ENCODE peak calls at places on chromosomes 4 and X, in six cellular contexts. T, Y, V, U, X and J are unnamed samples.

GRCh38 chrX:119004920-119005524 is 30.6 kb downstream of the LONRF3 start:
- DNase-seq in T (no peak), Y (peak), V (peak), U (peak), X (peak), J (peak)

GRCh38 chr4:25060179-25060578 is 29.4 kb upstream of the LGI2 start:
- DNase-seq in T (no peak), Y (no peak), V (no peak), U (no peak), X (no peak), J (no peak)

GRCh38 chrX:72100051-72100755 is 31.5 kb downstream of the RTL5 start:
- DNase-seq in T (no peak), Y (no peak), V (peak), U (no peak), X (no peak), J (no peak)

GRCh38 chrX:114800719-114801118 is 216.7 kb downstream of the IL13RA2 start:
- DNase-seq in T (no peak), Y (no peak), V (peak), U (no peak), X (no peak), J (no peak)

GRCh38 chrX:150508461-150509367 is 59.7 kb upstream of the MTM1 start:
- DNase-seq in T (no peak), Y (peak), V (no peak), U (peak), X (peak), J (no peak)

GRCh38 chrX:155242300-155242699 is 22.0 kb downstream of the RAB39B start:
- DNase-seq in T (no peak), Y (no peak), V (peak), U (no peak), X (no peak), J (no peak)

GRCh38 chr4:185591679-185592141 is 56.4 kb upstream of the PDLIM3 start:
- DNase-seq in T (no peak), Y (no peak), V (no peak), U (peak), X (no peak), J (no peak)

GRCh38 chr4:150308824-150309472 is 230.7 kb downstream of the DCLK2 start:
- DNase-seq in T (no peak), Y (no peak), V (no peak), U (no peak), X (no peak), J (no peak)

GRCh38 chrX:56783450-56783831 is 54.4 kb downstream of the NBDY start:
- DNase-seq in T (no peak), Y (peak), V (no peak), U (peak), X (peak), J (peak)

GRCh38 chr4:176150283-176150682 is 45.1 kb downstream of the SPATA4 start:
- DNase-seq in T (no peak), Y (no peak), V (peak), U (no peak), X (no peak), J (no peak)

GRCh38 chrX:40155617-40156471 is 58.1 kb upstream of the BCOR start:
- DNase-seq in T (no peak), Y (no peak), V (no peak), U (no peak), X (no peak), J (no peak)

GRCh38 chr4:145829629-145830395 is 108.8 kb downstream of the ZNF827 start:
- DNase-seq in T (no peak), Y (no peak), V (no peak), U (no peak), X (no peak), J (no peak)

GRCh38 chr4:10762541-10762940 is 78.0 kb upstream of the CLNK start:
- DNase-seq in T (no peak), Y (no peak), V (no peak), U (no peak), X (no peak), J (no peak)

GRCh38 chrX:106696502-106696901 is 30.0 kb upstream of the RNF128 start:
- DNase-seq in T (no peak), Y (no peak), V (no peak), U (no peak), X (no peak), J (no peak)

GRCh38 chr4:154004859-154005520 is 216.1 kb upstream of the SFRP2 start:
- DNase-seq in T (no peak), Y (no peak), V (no peak), U (no peak), X (no peak), J (no peak)

GRCh38 chrX:19860571-19860970 is 26.8 kb downstream of the SH3KBP1 start:
- DNase-seq in T (no peak), Y (no peak), V (peak), U (no peak), X (no peak), J (no peak)

GRCh38 chrX:13101439-13102139 is 57.2 kb upstream of the FAM9C start:
- DNase-seq in T (no peak), Y (peak), V (peak), U (peak), X (peak), J (peak)

GRCh38 chrX:107716816-107717700 is 58.5 kb downstream of the TSC22D3 start:
- DNase-seq in T (peak), Y (peak), V (peak), U (peak), X (peak), J (peak)

GRCh38 chr4:105304085-105304484 is 157.4 kb downstream of the TET2 start:
- DNase-seq in T (no peak), Y (no peak), V (no peak), U (no peak), X (no peak), J (no peak)

GRCh38 chr4:24482871-24483270 is 101.5 kb downstream of the DHX15 start:
- DNase-seq in T (no peak), Y (no peak), V (no peak), U (no peak), X (no peak), J (no peak)

GRCh38 chr4:2251795-2252529 is 9.9 kb downstream of the MXD4 start:
- DNase-seq in T (no peak), Y (no peak), V (no peak), U (no peak), X (peak), J (no peak)

GRCh38 chr4:60962286-60962685 is 237.8 kb upstream of the ADGRL3 start:
- DNase-seq in T (no peak), Y (no peak), V (peak), U (no peak), X (no peak), J (no peak)

GRCh38 chr4:152967942-152968341 is 31.8 kb downstream of the FHDC1 start:
- DNase-seq in T (no peak), Y (no peak), V (no peak), U (no peak), X (no peak), J (no peak)

GRCh38 chr4:25441519-25442117 is 64.6 kb downstream of the ANAPC4 start:
- DNase-seq in T (no peak), Y (peak), V (peak), U (peak), X (peak), J (peak)

GRCh38 chr4:84578540-84579409 is 4.2 kb upstream of the CDS1 start:
- DNase-seq in T (no peak), Y (peak), V (peak), U (peak), X (peak), J (peak)

GRCh38 chr4:110505440-110505839 is 29.5 kb downstream of the ENPEP start:
- DNase-seq in T (no peak), Y (no peak), V (no peak), U (no peak), X (no peak), J (no peak)

GRCh38 chrX:82756272-82756671 is 751.8 kb upstream of the POU3F4 start:
- DNase-seq in T (no peak), Y (no peak), V (no peak), U (no peak), X (no peak), J (no peak)

GRCh38 chrX:50586407-50586806 is 115.8 kb upstream of the DGKK start:
- DNase-seq in T (no peak), Y (no peak), V (no peak), U (no peak), X (no peak), J (no peak)

GRCh38 chr4:22587253-22587652 is 71.4 kb upstream of the ADGRA3 start:
- DNase-seq in T (no peak), Y (no peak), V (no peak), U (no peak), X (no peak), J (no peak)

GRCh38 chr4:134001057-134001456 is 200.5 kb downstream of the PABPC4L start:
- DNase-seq in T (no peak), Y (no peak), V (no peak), U (no peak), X (no peak), J (no peak)

GRCh38 chrX:82626978-82627377 is 881.1 kb upstream of the POU3F4 start:
- DNase-seq in T (no peak), Y (no peak), V (no peak), U (no peak), X (no peak), J (no peak)

GRCh38 chrX:39757971-39758370 is 339.8 kb downstream of the BCOR start:
- DNase-seq in T (no peak), Y (no peak), V (no peak), U (no peak), X (no peak), J (no peak)

GRCh38 chr4:109952612-109953011 is 39.9 kb downstream of the EGF start:
- DNase-seq in T (no peak), Y (no peak), V (no peak), U (no peak), X (no peak), J (no peak)

GRCh38 chr4:73855406-73855805 is 2.3 kb downstream of the PF4V1 start:
- DNase-seq in T (no peak), Y (no peak), V (no peak), U (no peak), X (no peak), J (no peak)

GRCh38 chrX:46180258-46180687 is 364.9 kb downstream of the ZNF674 start:
- DNase-seq in T (no peak), Y (no peak), V (peak), U (no peak), X (no peak), J (no peak)

GRCh38 chr4:165873298-165874071 is 448 bp downstream of the TLL1 start:
- DNase-seq in T (no peak), Y (peak), V (no peak), U (peak), X (no peak), J (peak)

GRCh38 chr4:96352051-96352517 is 512.2 kb downstream of the PDHA2 start:
- DNase-seq in T (no peak), Y (no peak), V (peak), U (no peak), X (no peak), J (peak)

GRCh38 chrX:129529685-129530281 is 6.5 kb upstream of the SMARCA1 start:
- DNase-seq in T (no peak), Y (no peak), V (no peak), U (no peak), X (no peak), J (no peak)

GRCh38 chrX:78139160-78140123 is at the start of gene TAF9B:
- DNase-seq in T (peak), Y (peak), V (peak), U (peak), X (peak), J (peak)
- TF ChIP-seq POLR2A in T (no peak), Y (no peak), V (peak), U (no peak), X (peak), J (no peak)

GRCh38 chr4:56772134-56772533 is 49.4 kb downstream of the SPINK2 start:
- DNase-seq in T (no peak), Y (no peak), V (no peak), U (no peak), X (no peak), J (no peak)

GRCh38 chr4:56764775-56765174 is 56.7 kb downstream of the SPINK2 start:
- DNase-seq in T (no peak), Y (no peak), V (no peak), U (no peak), X (no peak), J (no peak)

GRCh38 chr4:56767567-56767966 is 53.9 kb downstream of the SPINK2 start:
- DNase-seq in T (no peak), Y (no peak), V (no peak), U (no peak), X (no peak), J (no peak)

GRCh38 chr4:56768301-56768700 is 53.2 kb downstream of the SPINK2 start:
- DNase-seq in T (no peak), Y (no peak), V (no peak), U (no peak), X (no peak), J (no peak)

DNA sequence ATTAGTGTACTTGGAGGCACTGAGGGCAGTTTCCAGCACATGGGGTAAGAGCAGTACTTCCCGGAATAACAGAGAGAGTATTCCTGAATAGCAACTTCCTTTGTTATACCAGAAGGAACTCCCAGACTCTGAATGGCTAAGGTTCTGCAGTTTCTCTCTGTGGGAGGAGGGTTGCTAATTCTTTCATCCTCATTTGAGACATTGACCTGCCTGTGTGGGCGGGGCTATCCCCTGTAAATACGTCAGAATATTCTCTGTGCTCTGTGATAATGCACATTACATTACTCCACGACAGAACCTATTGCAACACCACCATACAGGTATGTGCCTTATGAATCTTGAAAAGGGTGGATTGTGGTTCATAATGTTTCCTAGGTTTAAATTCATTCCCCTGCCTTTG is 52.7 kb downstream of the SPINK2 start:
- DNase-seq in T (no peak), Y (no peak), V (no peak), U (no peak), X (peak), J (peak)
- TF ChIP-seq POLR2A in T (no peak), Y (no peak), V (no peak), U (no peak), X (no peak), J (no peak)

GRCh38 chr4:118351851-118352827 is 664 bp downstream of the PRSS12 start:
- DNase-seq in T (no peak), Y (no peak), V (peak), U (peak), X (peak), J (peak)
- TF ChIP-seq POLR2A in T (no peak), Y (no peak), V (no peak), U (no peak), X (peak), J (peak)

GRCh38 chr4:87422104-87423052 is at the start of gene NUDT9:
- DNase-seq in T (peak), Y (peak), V (peak), U (peak), X (peak), J (peak)
- TF ChIP-seq POLR2A in T (no peak), Y (no peak), V (peak), U (peak), X (peak), J (peak)